ENCODE peak calls at places on chromosome 7, in seven cellular contexts. One of them, this sample, is unnamed.

GRCh38 chr7:151400626-151401315 is 9.1 kb downstream of the WDR86 start:
- DNase-seq in activated CD4-positive, alpha-beta T cell treated with anti-CD3 and anti-CD28 coated beads for 1 hour: no peak
- DNase-seq in RWPE1: no peak
- DNase-seq in EL: no peak
- DNase-seq in amniotic epithelial cell: no peak
- DNase-seq in ascending aorta: no peak
- DNase-seq in globus pallidus: no peak
- DNase-seq in this sample: no peak

GRCh38 chr7:44177570-44178131 is 11.6 kb downstream of the GCK start:
- DNase-seq in activated CD4-positive, alpha-beta T cell treated with anti-CD3 and anti-CD28 coated beads for 1 hour: no peak
- DNase-seq in RWPE1: no peak
- DNase-seq in EL: peak
- DNase-seq in amniotic epithelial cell: peak
- DNase-seq in ascending aorta: no peak
- DNase-seq in globus pallidus: peak
- DNase-seq in this sample: no peak

GRCh38 chr7:128347573-128348147 is 4.0 kb upstream of the RBM28 start:
- DNase-seq in activated CD4-positive, alpha-beta T cell treated with anti-CD3 and anti-CD28 coated beads for 1 hour: no peak
- DNase-seq in RWPE1: peak
- DNase-seq in EL: peak
- DNase-seq in amniotic epithelial cell: peak
- DNase-seq in ascending aorta: no peak
- DNase-seq in globus pallidus: peak
- DNase-seq in this sample: no peak

GRCh38 chr7:29480456-29480855 is 83.2 kb upstream of the PRR15 start:
- DNase-seq in activated CD4-positive, alpha-beta T cell treated with anti-CD3 and anti-CD28 coated beads for 1 hour: no peak
- DNase-seq in RWPE1: no peak
- DNase-seq in EL: no peak
- DNase-seq in amniotic epithelial cell: no peak
- DNase-seq in ascending aorta: no peak
- DNase-seq in globus pallidus: peak
- DNase-seq in this sample: no peak

GRCh38 chr7:128178611-128179010 is 62.5 kb upstream of the LEP start:
- DNase-seq in activated CD4-positive, alpha-beta T cell treated with anti-CD3 and anti-CD28 coated beads for 1 hour: no peak
- DNase-seq in RWPE1: no peak
- DNase-seq in EL: no peak
- DNase-seq in amniotic epithelial cell: no peak
- DNase-seq in ascending aorta: peak
- DNase-seq in globus pallidus: no peak
- DNase-seq in this sample: no peak

GRCh38 chr7:43954524-43955228 is 28.4 kb downstream of the UBE2D4 start:
- DNase-seq in activated CD4-positive, alpha-beta T cell treated with anti-CD3 and anti-CD28 coated beads for 1 hour: no peak
- DNase-seq in RWPE1: peak
- DNase-seq in EL: peak
- DNase-seq in amniotic epithelial cell: peak
- DNase-seq in ascending aorta: no peak
- DNase-seq in globus pallidus: peak
- DNase-seq in this sample: no peak

GRCh38 chr7:85106719-85107118 is 80.1 kb downstream of the SEMA3D start:
- DNase-seq in activated CD4-positive, alpha-beta T cell treated with anti-CD3 and anti-CD28 coated beads for 1 hour: no peak
- DNase-seq in RWPE1: no peak
- DNase-seq in EL: no peak
- DNase-seq in amniotic epithelial cell: no peak
- DNase-seq in ascending aorta: no peak
- DNase-seq in globus pallidus: no peak
- DNase-seq in this sample: no peak

GRCh38 chr7:12646139-12646538 is 41.3 kb upstream of the ARL4A start:
- DNase-seq in activated CD4-positive, alpha-beta T cell treated with anti-CD3 and anti-CD28 coated beads for 1 hour: no peak
- DNase-seq in RWPE1: no peak
- DNase-seq in EL: peak
- DNase-seq in amniotic epithelial cell: peak
- DNase-seq in ascending aorta: no peak
- DNase-seq in globus pallidus: no peak
- DNase-seq in this sample: no peak

GRCh38 chr7:1076184-1077072 is 11.5 kb upstream of the GPER1 start:
- DNase-seq in activated CD4-positive, alpha-beta T cell treated with anti-CD3 and anti-CD28 coated beads for 1 hour: no peak
- DNase-seq in RWPE1: no peak
- DNase-seq in EL: no peak
- DNase-seq in amniotic epithelial cell: no peak
- DNase-seq in ascending aorta: no peak
- DNase-seq in globus pallidus: no peak
- DNase-seq in this sample: no peak

GRCh38 chr7:148753224-148753623 is 54.5 kb downstream of the CUL1 start:
- DNase-seq in activated CD4-positive, alpha-beta T cell treated with anti-CD3 and anti-CD28 coated beads for 1 hour: no peak
- DNase-seq in RWPE1: no peak
- DNase-seq in EL: no peak
- DNase-seq in amniotic epithelial cell: peak
- DNase-seq in ascending aorta: no peak
- DNase-seq in globus pallidus: no peak
- DNase-seq in this sample: no peak

GRCh38 chr7:4661871-4662270 is 20.2 kb upstream of the FOXK1 start:
- DNase-seq in activated CD4-positive, alpha-beta T cell treated with anti-CD3 and anti-CD28 coated beads for 1 hour: no peak
- DNase-seq in RWPE1: no peak
- DNase-seq in EL: no peak
- DNase-seq in amniotic epithelial cell: no peak
- DNase-seq in ascending aorta: no peak
- DNase-seq in globus pallidus: no peak
- DNase-seq in this sample: no peak

GRCh38 chr7:84697506-84697905 is 489.4 kb downstream of the SEMA3D start:
- DNase-seq in activated CD4-positive, alpha-beta T cell treated with anti-CD3 and anti-CD28 coated beads for 1 hour: no peak
- DNase-seq in RWPE1: no peak
- DNase-seq in EL: peak
- DNase-seq in amniotic epithelial cell: peak
- DNase-seq in ascending aorta: no peak
- DNase-seq in globus pallidus: no peak
- DNase-seq in this sample: no peak

GRCh38 chr7:111682576-111683372 is 120.5 kb upstream of the IMMP2L start:
- DNase-seq in activated CD4-positive, alpha-beta T cell treated with anti-CD3 and anti-CD28 coated beads for 1 hour: no peak
- DNase-seq in RWPE1: no peak
- DNase-seq in EL: peak
- DNase-seq in amniotic epithelial cell: no peak
- DNase-seq in ascending aorta: no peak
- DNase-seq in globus pallidus: no peak
- DNase-seq in this sample: no peak

GRCh38 chr7:55279080-55279845 is 85.9 kb upstream of the LANCL2 start:
- DNase-seq in activated CD4-positive, alpha-beta T cell treated with anti-CD3 and anti-CD28 coated beads for 1 hour: no peak
- DNase-seq in RWPE1: no peak
- DNase-seq in EL: no peak
- DNase-seq in amniotic epithelial cell: no peak
- DNase-seq in ascending aorta: no peak
- DNase-seq in globus pallidus: no peak
- DNase-seq in this sample: no peak

GRCh38 chr7:7687800-7688199 is 30.6 kb downstream of the RPA3 start:
- DNase-seq in activated CD4-positive, alpha-beta T cell treated with anti-CD3 and anti-CD28 coated beads for 1 hour: no peak
- DNase-seq in RWPE1: no peak
- DNase-seq in EL: no peak
- DNase-seq in amniotic epithelial cell: no peak
- DNase-seq in ascending aorta: no peak
- DNase-seq in globus pallidus: no peak
- DNase-seq in this sample: no peak

GRCh38 chr7:50661345-50662058 is 96.3 kb upstream of the DDC start:
- DNase-seq in activated CD4-positive, alpha-beta T cell treated with anti-CD3 and anti-CD28 coated beads for 1 hour: no peak
- DNase-seq in RWPE1: no peak
- DNase-seq in EL: no peak
- DNase-seq in amniotic epithelial cell: no peak
- DNase-seq in ascending aorta: peak
- DNase-seq in globus pallidus: no peak
- DNase-seq in this sample: no peak

GRCh38 chr7:158264881-158265742 is 322.5 kb downstream of the PTPRN2 start:
- DNase-seq in activated CD4-positive, alpha-beta T cell treated with anti-CD3 and anti-CD28 coated beads for 1 hour: no peak
- DNase-seq in RWPE1: no peak
- DNase-seq in EL: no peak
- DNase-seq in amniotic epithelial cell: no peak
- DNase-seq in ascending aorta: no peak
- DNase-seq in globus pallidus: no peak
- DNase-seq in this sample: no peak

GRCh38 chr7:129793506-129794310 is 159.1 kb downstream of the UBE2H start:
- DNase-seq in activated CD4-positive, alpha-beta T cell treated with anti-CD3 and anti-CD28 coated beads for 1 hour: no peak
- DNase-seq in RWPE1: no peak
- DNase-seq in EL: no peak
- DNase-seq in amniotic epithelial cell: no peak
- DNase-seq in ascending aorta: no peak
- DNase-seq in globus pallidus: no peak
- DNase-seq in this sample: no peak

GRCh38 chr7:124758327-124758726 is 7.3 kb downstream of the GPR37 start:
- DNase-seq in activated CD4-positive, alpha-beta T cell treated with anti-CD3 and anti-CD28 coated beads for 1 hour: no peak
- DNase-seq in RWPE1: no peak
- DNase-seq in EL: peak
- DNase-seq in amniotic epithelial cell: no peak
- DNase-seq in ascending aorta: no peak
- DNase-seq in globus pallidus: peak
- DNase-seq in this sample: no peak

GRCh38 chr7:17680026-17680425 is 260.3 kb downstream of the SNX13 start:
- DNase-seq in activated CD4-positive, alpha-beta T cell treated with anti-CD3 and anti-CD28 coated beads for 1 hour: no peak
- DNase-seq in RWPE1: peak
- DNase-seq in EL: peak
- DNase-seq in amniotic epithelial cell: peak
- DNase-seq in ascending aorta: peak
- DNase-seq in globus pallidus: peak
- DNase-seq in this sample: no peak

This sample was measured in keratinocyte.